ENCODE peak calls at places on chromosomes 2 and 18, in six cellular contexts. One of them, this sample, is unnamed.

GRCh38 chr2:10716581-10716980 is 4.8 kb upstream of the ATP6V1C2 start:
- DNase-seq in stomach: no peak
- DNase-seq in Peyer's patch: no peak
- DNase-seq in substantia nigra: no peak
- DNase-seq in SK-N-SH: no peak
- DNase-seq in coronary artery: no peak
- DNase-seq in this sample: no peak

GRCh38 chr2:177585234-177585863 is 192.8 kb downstream of the AGPS start:
- DNase-seq in substantia nigra: no peak
- DNase-seq in Peyer's patch: no peak
- DNase-seq in stomach: peak; percentile 77
- DNase-seq in coronary artery: no peak
- DNase-seq in SK-N-SH: no peak
- DNase-seq in this sample: no peak

GRCh38 chr2:225270053-225270452 is 129.5 kb upstream of the NYAP2 start:
- DNase-seq in stomach: no peak
- DNase-seq in Peyer's patch: no peak
- DNase-seq in SK-N-SH: no peak
- DNase-seq in coronary artery: no peak
- DNase-seq in substantia nigra: no peak
- DNase-seq in this sample: no peak

GRCh38 chr18:25282282-25282681 is 69.7 kb downstream of the ZNF521 start:
- DNase-seq in stomach: no peak
- DNase-seq in Peyer's patch: no peak
- DNase-seq in coronary artery: no peak
- DNase-seq in SK-N-SH: no peak
- DNase-seq in substantia nigra: no peak
- DNase-seq in this sample: no peak

GRCh38 chr2:113980946-113981345 is 91.1 kb downstream of the ACTR3 start:
- DNase-seq in Peyer's patch: no peak
- DNase-seq in stomach: no peak
- DNase-seq in substantia nigra: no peak
- DNase-seq in SK-N-SH: no peak
- DNase-seq in coronary artery: no peak
- DNase-seq in this sample: no peak

GRCh38 chr2:99198103-99198841 is 17.3 kb downstream of the MRPL30 start:
- DNase-seq in stomach: no peak
- DNase-seq in SK-N-SH: no peak
- DNase-seq in Peyer's patch: no peak
- DNase-seq in coronary artery: no peak
- DNase-seq in substantia nigra: no peak
- DNase-seq in this sample: no peak

GRCh38 chr2:222959358-222959757 is 92.6 kb upstream of the KCNE4 start:
- DNase-seq in SK-N-SH: no peak
- DNase-seq in Peyer's patch: no peak
- DNase-seq in coronary artery: no peak
- DNase-seq in substantia nigra: no peak
- DNase-seq in stomach: no peak
- DNase-seq in this sample: no peak

GRCh38 chr2:126657146-126657635 is 1.2 kb downstream of the GYPC start:
- DNase-seq in coronary artery: peak; percentile 83
- DNase-seq in SK-N-SH: no peak
- DNase-seq in Peyer's patch: peak; percentile 87
- DNase-seq in substantia nigra: no peak
- DNase-seq in stomach: peak; percentile 42
- DNase-seq in this sample: peak; percentile 46

GRCh38 chr18:44098551-44099098 is 582.1 kb upstream of the SETBP1 start:
- DNase-seq in Peyer's patch: peak; percentile 51
- DNase-seq in SK-N-SH: no peak
- DNase-seq in coronary artery: no peak
- DNase-seq in substantia nigra: no peak
- DNase-seq in stomach: no peak
- DNase-seq in this sample: no peak

GRCh38 chr2:238160206-238161129 is 1.7 kb downstream of the ERFE start:
- DNase-seq in substantia nigra: no peak
- DNase-seq in stomach: no peak
- DNase-seq in SK-N-SH: peak; percentile 73
- DNase-seq in Peyer's patch: no peak
- DNase-seq in coronary artery: no peak
- DNase-seq in this sample: no peak

GRCh38 chr2:112787294-112787693 is 3.0 kb upstream of the IL1A start:
- DNase-seq in coronary artery: no peak
- DNase-seq in substantia nigra: no peak
- DNase-seq in Peyer's patch: no peak
- DNase-seq in SK-N-SH: no peak
- DNase-seq in stomach: no peak
- DNase-seq in this sample: no peak

GRCh38 chr18:44821924-44822323 is 141.2 kb downstream of the SETBP1 start:
- DNase-seq in stomach: no peak
- DNase-seq in Peyer's patch: no peak
- DNase-seq in coronary artery: no peak
- DNase-seq in substantia nigra: no peak
- DNase-seq in SK-N-SH: no peak
- DNase-seq in this sample: no peak

GRCh38 chr2:162480067-162480466 is 136.1 kb downstream of the GCA start:
- DNase-seq in substantia nigra: no peak
- DNase-seq in SK-N-SH: no peak
- DNase-seq in coronary artery: no peak
- DNase-seq in Peyer's patch: no peak
- DNase-seq in stomach: no peak
- DNase-seq in this sample: no peak

GRCh38 chr2:150587547-150588209 is 100.2 kb upstream of the RND3 start:
- DNase-seq in Peyer's patch: no peak
- DNase-seq in substantia nigra: no peak
- DNase-seq in SK-N-SH: no peak
- DNase-seq in coronary artery: no peak
- DNase-seq in stomach: no peak
- DNase-seq in this sample: no peak

GRCh38 chr2:42933824-42934254 is 141.5 kb upstream of the HAAO start:
- DNase-seq in stomach: peak; percentile 61
- DNase-seq in coronary artery: no peak
- DNase-seq in Peyer's patch: no peak
- DNase-seq in SK-N-SH: no peak
- DNase-seq in substantia nigra: no peak
- DNase-seq in this sample: no peak

GRCh38 chr2:54899576-54900200 is 150.6 kb downstream of the RTN4 start:
- DNase-seq in stomach: no peak
- DNase-seq in substantia nigra: peak; percentile 18
- DNase-seq in Peyer's patch: no peak
- DNase-seq in SK-N-SH: peak; percentile 27
- DNase-seq in coronary artery: no peak
- DNase-seq in this sample: no peak

DNA sequence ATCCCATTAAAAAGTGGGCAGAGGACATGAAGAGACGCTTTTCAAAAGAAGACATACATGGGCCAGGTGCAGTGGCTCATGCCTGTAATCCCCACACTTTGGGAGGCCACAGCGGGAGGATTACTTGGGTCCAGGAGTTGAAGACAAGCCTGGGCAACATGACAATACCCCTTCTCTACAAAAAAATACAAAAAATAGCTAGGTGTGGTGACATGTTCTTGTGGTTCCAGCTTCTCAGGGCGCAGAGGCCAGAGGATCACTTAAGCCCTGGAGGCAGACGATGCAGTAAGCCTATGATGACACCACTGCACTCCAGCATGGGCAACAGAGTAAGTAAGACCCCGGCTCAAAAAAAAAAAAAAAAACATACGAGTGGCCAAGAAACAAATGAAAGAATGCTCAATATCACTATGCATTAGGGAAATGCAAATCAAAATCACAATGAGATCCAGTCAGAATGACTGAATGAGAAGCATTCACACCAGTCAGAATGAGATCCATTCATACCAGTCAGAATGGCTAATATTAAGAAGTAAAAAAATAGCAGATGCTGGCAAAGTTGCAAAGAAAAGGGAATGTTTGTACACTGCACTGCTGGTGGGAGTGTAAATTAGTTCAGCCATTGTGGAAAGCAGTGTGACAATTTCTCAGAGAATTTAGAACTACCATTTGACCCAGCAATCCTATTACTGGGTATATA is 550.2 kb upstream of the SLC39A10 start:
- DNase-seq in substantia nigra: no peak
- DNase-seq in stomach: no peak
- DNase-seq in Peyer's patch: no peak
- DNase-seq in coronary artery: no peak
- DNase-seq in SK-N-SH: no peak
- DNase-seq in this sample: no peak
- H3K27ac ChIP-seq in substantia nigra: no peak overlapping the region
- H3K27ac ChIP-seq in stomach: no peak overlapping the region
- H3K27ac ChIP-seq in Peyer's patch: no peak overlapping the region
- H3K27ac ChIP-seq in coronary artery: no peak overlapping the region
- H3K27ac ChIP-seq in SK-N-SH: no peak overlapping the region
- H3K27ac ChIP-seq in this sample: no peak overlapping the region

GRCh38 chr2:197258580-197258979 is 52.0 kb downstream of the ANKRD44 start:
- DNase-seq in SK-N-SH: no peak
- DNase-seq in substantia nigra: no peak
- DNase-seq in Peyer's patch: no peak
- DNase-seq in stomach: no peak
- DNase-seq in coronary artery: no peak
- DNase-seq in this sample: no peak
- H3K27ac ChIP-seq in SK-N-SH: no peak overlapping the region
- H3K27ac ChIP-seq in substantia nigra: no peak overlapping the region
- H3K27ac ChIP-seq in Peyer's patch: no peak overlapping the region
- H3K27ac ChIP-seq in stomach: peak overlapping the region; percentile 68
- H3K27ac ChIP-seq in coronary artery: no peak overlapping the region
- H3K27ac ChIP-seq in this sample: no peak overlapping the region

GRCh38 chr2:180630756-180631155 is 349.6 kb upstream of the UBE2E3 start:
- DNase-seq in SK-N-SH: no peak
- DNase-seq in stomach: no peak
- DNase-seq in coronary artery: no peak
- DNase-seq in Peyer's patch: no peak
- DNase-seq in substantia nigra: no peak
- DNase-seq in this sample: no peak
- H3K27ac ChIP-seq in SK-N-SH: no peak overlapping the region
- H3K27ac ChIP-seq in stomach: no peak overlapping the region
- H3K27ac ChIP-seq in coronary artery: no peak overlapping the region
- H3K27ac ChIP-seq in Peyer's patch: no peak overlapping the region
- H3K27ac ChIP-seq in substantia nigra: no peak overlapping the region
- H3K27ac ChIP-seq in this sample: no peak overlapping the region

DNA sequence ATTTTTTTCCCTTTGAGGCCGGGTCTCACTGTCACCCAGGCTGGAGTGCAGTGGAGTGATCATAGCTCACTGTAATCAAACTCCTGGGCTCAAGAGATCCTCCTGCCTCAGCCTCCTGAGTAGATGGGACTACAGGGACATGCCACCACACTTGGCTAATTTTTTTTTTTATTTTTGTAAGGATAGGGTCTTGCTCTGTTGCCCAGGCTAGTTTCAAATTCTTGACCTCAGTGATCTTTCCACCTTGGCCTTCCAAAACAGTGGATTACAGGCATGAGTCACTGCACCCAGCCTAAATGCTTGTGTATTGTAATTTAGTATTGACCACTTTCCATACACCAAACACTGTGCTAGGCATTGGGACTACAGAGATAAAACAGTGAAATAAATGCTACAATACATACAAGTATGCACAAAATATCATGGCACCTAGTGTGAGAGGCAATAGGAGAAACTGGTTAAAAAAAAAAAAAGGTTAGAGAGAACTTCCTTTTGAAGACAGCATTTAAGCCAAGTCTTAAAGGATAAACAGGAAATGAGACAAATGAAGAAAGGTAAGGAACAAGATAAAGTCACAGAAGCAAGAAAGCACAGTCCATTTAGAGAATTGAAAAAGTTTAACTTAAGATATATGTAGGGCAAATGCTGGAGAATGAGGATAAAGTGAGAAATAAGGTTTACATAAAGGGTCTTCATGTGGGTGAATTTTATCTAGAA is 113.4 kb downstream of the GORASP2 start:
- DNase-seq in SK-N-SH: no peak
- DNase-seq in stomach: no peak
- DNase-seq in substantia nigra: no peak
- DNase-seq in coronary artery: no peak
- DNase-seq in Peyer's patch: no peak
- DNase-seq in this sample: no peak
- H3K27ac ChIP-seq in SK-N-SH: no peak overlapping the region
- H3K27ac ChIP-seq in stomach: no peak overlapping the region
- H3K27ac ChIP-seq in substantia nigra: no peak overlapping the region
- H3K27ac ChIP-seq in coronary artery: no peak overlapping the region
- H3K27ac ChIP-seq in Peyer's patch: peak overlapping the region; percentile 23
- H3K27ac ChIP-seq in this sample: no peak overlapping the region

GRCh38 chr2:181308731-181309130 is 148.5 kb upstream of the ITGA4 start:
- DNase-seq in stomach: no peak
- DNase-seq in substantia nigra: no peak
- DNase-seq in Peyer's patch: no peak
- DNase-seq in coronary artery: no peak
- DNase-seq in SK-N-SH: no peak
- DNase-seq in this sample: no peak

GRCh38 chr2:181307203-181307991 is 149.8 kb upstream of the ITGA4 start:
- DNase-seq in Peyer's patch: no peak
- DNase-seq in coronary artery: no peak
- DNase-seq in substantia nigra: no peak
- DNase-seq in stomach: no peak
- DNase-seq in SK-N-SH: no peak
- DNase-seq in this sample: no peak

GRCh38 chr2:181309576-181309975 is 147.6 kb upstream of the ITGA4 start:
- DNase-seq in substantia nigra: no peak
- DNase-seq in Peyer's patch: no peak
- DNase-seq in stomach: no peak
- DNase-seq in SK-N-SH: no peak
- DNase-seq in coronary artery: no peak
- DNase-seq in this sample: no peak

GRCh38 chr2:181310967-181311366 is 146.2 kb upstream of the ITGA4 start:
- DNase-seq in Peyer's patch: no peak
- DNase-seq in stomach: no peak
- DNase-seq in coronary artery: no peak
- DNase-seq in substantia nigra: no peak
- DNase-seq in SK-N-SH: no peak
- DNase-seq in this sample: no peak

GRCh38 chr2:181309161-181309560 is 148.0 kb upstream of the ITGA4 start:
- DNase-seq in SK-N-SH: no peak
- DNase-seq in Peyer's patch: no peak
- DNase-seq in stomach: no peak
- DNase-seq in substantia nigra: no peak
- DNase-seq in coronary artery: no peak
- DNase-seq in this sample: no peak
- H3K27ac ChIP-seq in SK-N-SH: no peak overlapping the region
- H3K27ac ChIP-seq in Peyer's patch: peak overlapping the region; percentile 83
- H3K27ac ChIP-seq in stomach: peak overlapping the region; percentile 74
- H3K27ac ChIP-seq in substantia nigra: no peak overlapping the region
- H3K27ac ChIP-seq in coronary artery: no peak overlapping the region
- H3K27ac ChIP-seq in this sample: no peak overlapping the region

GRCh38 chr2:27363933-27364332 is 6.2 kb downstream of the EIF2B4 start:
- DNase-seq in coronary artery: no peak
- DNase-seq in Peyer's patch: no peak
- DNase-seq in stomach: no peak
- DNase-seq in substantia nigra: no peak
- DNase-seq in SK-N-SH: no peak
- DNase-seq in this sample: no peak
- H3K27ac ChIP-seq in coronary artery: no peak overlapping the region
- H3K27ac ChIP-seq in Peyer's patch: no peak overlapping the region
- H3K27ac ChIP-seq in stomach: no peak overlapping the region
- H3K27ac ChIP-seq in substantia nigra: no peak overlapping the region
- H3K27ac ChIP-seq in SK-N-SH: no peak overlapping the region
- H3K27ac ChIP-seq in this sample: no peak overlapping the region